ENCODE peak calls at places on chromosomes 12 and 14, in seven cellular contexts. Q, B, T, V, F, K and P are unnamed samples.

GRCh38 chr12:49909826-49910225 is 6.1 kb upstream of the FAIM2 start:
- DNase-seq in Q (no peak), B (no peak), T (peak; percentile 73), V (peak; percentile 23), F (peak; percentile 69), K (peak; percentile 35), P (peak; percentile 48)

GRCh38 chr12:120680165-120680738 is 6.7 kb upstream of the MLEC start:
- DNase-seq in Q (no peak), B (no peak), T (no peak), V (no peak), F (no peak), K (no peak), P (no peak)

GRCh38 chr12:47817272-47818006 is 2.3 kb downstream of the HDAC7 start:
- DNase-seq in Q (no peak), B (no peak), T (no peak), V (no peak), F (no peak), K (peak; percentile 50), P (no peak)

GRCh38 chr12:2800046-2800570 is 5.3 kb downstream of the FKBP4 start:
- DNase-seq in Q (no peak), B (no peak), T (no peak), V (no peak), F (no peak), K (no peak), P (no peak)

GRCh38 chr14:34347683-34348082 is 114.4 kb downstream of the SPTSSA start:
- DNase-seq in Q (no peak), B (peak; percentile 44), T (no peak), V (no peak), F (no peak), K (peak; percentile 56), P (no peak)

GRCh38 chr12:13177896-13178295 is 18.6 kb upstream of the EMP1 start:
- DNase-seq in Q (no peak), B (no peak), T (no peak), V (no peak), F (no peak), K (no peak), P (no peak)

GRCh38 chr12:48998497-48999353 is 450 bp downstream of the DDN start:
- DNase-seq in Q (peak; percentile 60), B (no peak), T (peak; percentile 36), V (no peak), F (peak; percentile 30), K (no peak), P (no peak)

GRCh38 chr12:55736780-55737580 is 5.9 kb upstream of the GDF11 start:
- DNase-seq in Q (peak; percentile 86), B (no peak), T (peak; percentile 84), V (no peak), F (peak; percentile 66), K (peak; percentile 84), P (peak; percentile 91)

GRCh38 chr12:92365836-92366235 is 220.2 kb upstream of the BTG1 start:
- DNase-seq in Q (no peak), B (no peak), T (no peak), V (no peak), F (no peak), K (no peak), P (no peak)

DNA sequence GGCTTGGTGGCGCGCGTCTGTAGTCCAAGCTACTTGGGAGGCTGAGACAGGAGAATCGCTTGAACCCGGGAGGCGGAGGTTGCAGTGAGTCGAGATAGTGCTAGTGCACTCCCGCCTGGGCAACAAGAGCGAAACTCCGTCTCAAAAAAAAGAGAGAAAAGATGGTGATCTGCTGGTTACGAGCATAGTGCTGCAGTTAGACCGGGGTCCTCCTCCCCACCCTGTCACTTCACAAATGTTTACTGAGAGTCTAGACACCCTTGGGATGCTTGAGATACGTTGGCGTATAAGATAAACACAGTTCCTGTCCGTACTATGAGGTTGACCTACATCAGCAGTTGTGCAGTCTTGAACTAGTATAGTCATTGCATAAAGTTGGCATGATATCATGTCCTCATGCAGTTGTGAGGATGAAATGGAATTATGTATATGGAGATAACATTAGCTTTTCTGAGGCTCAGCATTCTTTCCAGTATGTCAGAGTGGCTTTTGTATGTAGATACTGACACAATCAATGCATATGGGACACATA is 787 bp downstream of the ACAD10 start:
- DNase-seq in Q (peak; percentile 11), B (no peak), T (peak; percentile 29), V (no peak), F (peak; percentile 44), K (no peak), P (no peak)
- TF ChIP-seq CEBPB in Q (no peak), B (no peak), T (no peak), V (no peak), F (peak; percentile 6), K (no peak), P (no peak)

DNA sequence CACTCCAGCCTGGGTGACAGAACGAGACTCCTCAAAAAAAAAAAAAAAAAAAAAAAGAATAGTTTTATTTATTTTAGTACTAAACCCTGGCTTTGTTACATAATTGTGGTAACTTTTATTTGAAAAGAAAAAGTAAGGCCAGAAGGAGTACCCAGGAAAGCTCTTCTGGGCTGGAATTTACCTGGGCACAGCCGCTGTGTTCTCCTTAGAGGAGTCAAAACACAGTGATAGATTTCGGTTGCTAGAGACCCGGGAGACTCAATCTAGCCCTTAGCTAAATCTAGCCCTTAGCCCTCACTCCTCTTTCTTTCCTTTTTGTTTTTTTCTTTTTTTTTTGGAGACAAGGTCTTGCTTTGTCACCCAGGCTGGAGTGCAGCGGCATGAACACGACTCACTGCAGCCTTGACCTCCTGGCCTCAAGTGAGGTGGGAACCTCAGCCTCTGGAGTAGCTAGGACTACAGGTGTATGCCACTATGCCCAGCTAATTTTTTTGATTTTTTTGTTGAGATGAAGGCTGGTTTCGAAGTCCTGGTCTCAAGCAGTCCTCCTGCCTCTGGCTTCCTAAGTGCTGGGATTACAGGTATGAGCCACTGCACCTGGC is 49.7 kb downstream of the SYNE2 start:
- DNase-seq in Q (no peak), B (no peak), T (no peak), V (no peak), F (no peak), K (no peak), P (no peak)
- TF ChIP-seq CEBPB in Q (no peak), B (no peak), T (no peak), V (no peak), F (no peak), K (no peak), P (no peak)

GRCh38 chr12:91138337-91138905 is 27.1 kb upstream of the LUM start:
- DNase-seq in Q (no peak), B (no peak), T (no peak), V (no peak), F (no peak), K (no peak), P (no peak)

GRCh38 chr12:91139264-91139663 is 28.0 kb upstream of the LUM start:
- DNase-seq in Q (no peak), B (no peak), T (no peak), V (no peak), F (peak; percentile 17), K (no peak), P (no peak)

GRCh38 chr12:91140660-91141045 is 29.4 kb upstream of the LUM start:
- DNase-seq in Q (no peak), B (no peak), T (no peak), V (no peak), F (peak; percentile 74), K (no peak), P (no peak)

GRCh38 chr12:91142184-91142583 is 30.9 kb upstream of the LUM start:
- DNase-seq in Q (no peak), B (no peak), T (no peak), V (no peak), F (peak; percentile 63), K (no peak), P (no peak)

GRCh38 chr12:91139981-91140659 is 28.8 kb upstream of the LUM start:
- DNase-seq in Q (no peak), B (no peak), T (no peak), V (no peak), F (peak; percentile 95), K (no peak), P (no peak)
- TF ChIP-seq CEBPB in Q (no peak), B (no peak), T (no peak), V (no peak), F (peak; percentile 92), K (no peak), P (no peak)

GRCh38 chr12:21379218-21379617 is 6.5 kb downstream of the IAPP start:
- DNase-seq in Q (no peak), B (no peak), T (no peak), V (no peak), F (no peak), K (no peak), P (no peak)
- TF ChIP-seq CEBPB in Q (peak; percentile 73), B (no peak), T (peak; percentile 89), V (peak; percentile 93), F (peak; percentile 85), K (peak; percentile 82), P (no peak)

GRCh38 chr12:67592228-67593011 is 56.1 kb upstream of the DYRK2 start:
- DNase-seq in Q (peak; percentile 7), B (peak; percentile 45), T (no peak), V (no peak), F (peak; percentile 51), K (no peak), P (peak; percentile 18)
- TF ChIP-seq CEBPB in Q (no peak), B (no peak), T (no peak), V (no peak), F (no peak), K (no peak), P (no peak)

GRCh38 chr12:52615912-52616311 is 2.4 kb downstream of the KRT73 start:
- DNase-seq in Q (no peak), B (no peak), T (no peak), V (no peak), F (no peak), K (no peak), P (no peak)

GRCh38 chr12:52612431-52613290 is 5.7 kb downstream of the KRT73 start:
- DNase-seq in Q (no peak), B (no peak), T (no peak), V (no peak), F (no peak), K (no peak), P (no peak)

GRCh38 chr12:52613363-52614030 is 4.9 kb downstream of the KRT73 start:
- DNase-seq in Q (no peak), B (no peak), T (no peak), V (no peak), F (no peak), K (no peak), P (no peak)

GRCh38 chr12:52615208-52615868 is 3.0 kb downstream of the KRT73 start:
- DNase-seq in Q (no peak), B (no peak), T (no peak), V (no peak), F (peak; percentile 2), K (no peak), P (no peak)

GRCh38 chr12:52614381-52615207 is 3.8 kb downstream of the KRT73 start:
- DNase-seq in Q (no peak), B (no peak), T (no peak), V (no peak), F (no peak), K (no peak), P (no peak)
- TF ChIP-seq CEBPB in Q (no peak), B (no peak), T (no peak), V (no peak), F (no peak), K (no peak), P (no peak)